ENCODE peak calls at places on chromosomes 7 and 10, in ten cellular contexts. U, I, B, W, S, O, C, H, R and E are unnamed samples. For H3K4me1, the result is how much of the 10 kb centered on the place peaks cover.

GRCh38 chr10:18340496-18341051 is 200.3 kb downstream of the CACNB2 start:
- DNase-seq in O (no peak), U (no peak), I (no peak), H (no peak), R (no peak), B (peak), S (no peak), W (no peak), C (no peak), E (no peak)

GRCh38 chr7:126574276-126574675 is 678.5 kb downstream of the GRM8 start:
- DNase-seq in B (peak), U (no peak), S (no peak), H (no peak), I (no peak), C (no peak), O (no peak), W (peak), R (no peak), E (no peak)

GRCh38 chr10:3895045-3895609 is 110.1 kb upstream of the KLF6 start:
- DNase-seq in S (no peak), O (no peak), C (peak), H (no peak), B (peak), R (peak), U (no peak), I (no peak), W (peak), E (no peak)

GRCh38 chr10:61623101-61623500 is 39.6 kb upstream of the CABCOCO1 start:
- DNase-seq in R (no peak), S (no peak), O (no peak), W (no peak), I (no peak), H (no peak), U (no peak), C (no peak), B (no peak), E (no peak)

GRCh38 chr7:76220185-76221057 is 18.7 kb downstream of the SRRM3 start:
- DNase-seq in C (peak), W (peak), S (no peak), H (no peak), U (no peak), I (no peak), B (peak), R (no peak), O (peak), E (no peak)

GRCh38 chr10:78438907-78439809 is 405.5 kb downstream of the RPS24 start:
- DNase-seq in B (no peak), H (no peak), R (no peak), S (no peak), C (no peak), I (peak), O (no peak), W (no peak), U (no peak), E (no peak)

GRCh38 chr10:19719320-19719719 is 96.9 kb upstream of the PLXDC2 start:
- DNase-seq in U (no peak), C (peak), B (peak), W (no peak), I (no peak), R (no peak), S (no peak), O (no peak), H (no peak), E (no peak)

GRCh38 chr7:138705122-138705521 is 4.0 kb upstream of the SVOPL start:
- DNase-seq in R (no peak), W (no peak), C (peak), S (no peak), U (no peak), B (no peak), O (no peak), I (no peak), H (no peak), E (no peak)

GRCh38 chr7:96188623-96188991 is 133.3 kb downstream of the SLC25A13 start:
- DNase-seq in I (no peak), U (no peak), C (no peak), H (no peak), S (no peak), W (no peak), R (no peak), B (peak), O (no peak), E (no peak)

GRCh38 chr7:7178081-7178480 is 4.3 kb upstream of the C1GALT1 start:
- DNase-seq in R (no peak), C (no peak), O (no peak), S (no peak), B (peak), U (no peak), I (no peak), W (no peak), H (no peak), E (no peak)

GRCh38 chr7:24741691-24742639 is 15.3 kb downstream of the GSDME start:
- DNase-seq in W (peak), C (peak), B (peak), U (no peak), R (no peak), O (no peak), H (no peak), I (no peak), S (no peak), E (no peak)

GRCh38 chr7:107076781-107077698 is 32.5 kb downstream of the PRKAR2B start:
- DNase-seq in H (no peak), U (no peak), I (no peak), C (peak), R (no peak), B (no peak), S (no peak), O (no peak), W (no peak), E (no peak)

GRCh38 chr7:128080169-128080568 is 48.9 kb upstream of the LRRC4 start:
- DNase-seq in C (no peak), U (no peak), S (no peak), R (no peak), W (no peak), I (no peak), H (no peak), O (no peak), B (no peak), E (no peak)

GRCh38 chr10:63466168-63466935 is 575 bp upstream of the JMJD1C start:
- DNase-seq in I (peak), O (no peak), W (peak), C (peak), B (peak), S (peak), H (no peak), R (peak), U (peak), E (no peak)

GRCh38 chr10:59991661-59992060 is 85.3 kb upstream of the CCDC6 start:
- DNase-seq in U (no peak), S (peak), O (no peak), I (no peak), B (peak), H (no peak), W (peak), R (no peak), C (peak), E (no peak)

GRCh38 chr7:44157116-44158059 is 16.3 kb upstream of the MYL7 start:
- DNase-seq in O (no peak), W (no peak), C (no peak), I (peak), B (no peak), R (no peak), S (no peak), H (no peak), U (no peak), E (peak)

GRCh38 chr10:125155101-125155500 is 5.3 kb downstream of the CTBP2 start:
- DNase-seq in B (no peak), S (no peak), U (no peak), O (peak), I (no peak), W (no peak), H (no peak), R (no peak), C (peak), E (no peak)

GRCh38 chr7:117772416-117772815 is 100.8 kb downstream of the CTTNBP2 start:
- DNase-seq in R (no peak), O (no peak), H (no peak), U (no peak), B (no peak), S (no peak), C (no peak), W (no peak), I (no peak), E (no peak)
- H3K4me1 ChIP-seq in R (under half), O (under half), H (under half), U (under half), B (under half), S (under half), C (under half), W (under half), I (under half), E (under half)

GRCh38 chr7:26709210-26709990 is 155.0 kb downstream of the SKAP2 start:
- DNase-seq in O (no peak), C (no peak), S (no peak), U (no peak), H (no peak), B (no peak), I (no peak), R (no peak), W (no peak), E (no peak)

GRCh38 chr7:26718063-26718462 is 146.3 kb downstream of the SKAP2 start:
- DNase-seq in O (no peak), W (no peak), H (no peak), R (no peak), S (no peak), I (no peak), C (no peak), U (no peak), B (no peak), E (no peak)

DNA sequence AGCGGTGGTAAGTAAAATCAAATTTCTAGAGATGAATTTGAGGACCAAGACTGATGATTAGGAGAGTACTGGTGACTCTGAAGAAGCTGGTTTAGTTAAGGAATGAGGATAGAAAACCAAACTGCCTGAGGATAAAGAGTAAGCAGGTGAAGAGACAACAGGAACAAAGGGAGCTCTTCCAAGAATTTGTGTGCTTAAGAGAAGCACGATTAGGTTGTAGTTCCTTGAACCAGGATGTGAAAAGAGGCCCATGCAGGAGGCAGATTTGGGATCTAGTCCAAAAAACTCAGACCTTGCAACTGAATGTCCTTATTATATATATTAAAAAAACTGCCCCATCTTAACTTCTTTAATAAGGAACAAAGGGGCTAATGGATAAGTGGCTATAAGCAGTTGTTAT is 150.4 kb downstream of the SKAP2 start:
- DNase-seq in I (no peak), O (no peak), R (no peak), S (no peak), C (no peak), H (no peak), W (no peak), B (no peak), U (no peak), E (no peak)
- H3K4me3 ChIP-seq in I (no peak), O (no peak), R (no peak), S (no peak), C (no peak), H (no peak), W (no peak), B (no peak), U (no peak), E (no peak)

GRCh38 chr10:132210766-132211165 is 24.0 kb downstream of the DPYSL4 start:
- DNase-seq in R (no peak), O (no peak), U (no peak), C (no peak), S (no peak), I (no peak), W (no peak), H (no peak), B (no peak), E (no peak)

GRCh38 chr10:132208489-132209050 is 21.8 kb downstream of the DPYSL4 start:
- DNase-seq in U (no peak), B (no peak), O (no peak), H (no peak), R (no peak), C (no peak), W (no peak), S (no peak), I (no peak), E (no peak)

GRCh38 chr10:132207536-132208488 is 21.1 kb downstream of the DPYSL4 start:
- DNase-seq in I (no peak), W (no peak), S (no peak), B (no peak), U (peak), O (no peak), C (no peak), R (no peak), H (no peak), E (no peak)

GRCh38 chr10:132209978-132210530 is 23.3 kb downstream of the DPYSL4 start:
- DNase-seq in O (no peak), B (no peak), W (no peak), I (no peak), R (no peak), S (no peak), U (no peak), H (no peak), C (no peak), E (no peak)

DNA sequence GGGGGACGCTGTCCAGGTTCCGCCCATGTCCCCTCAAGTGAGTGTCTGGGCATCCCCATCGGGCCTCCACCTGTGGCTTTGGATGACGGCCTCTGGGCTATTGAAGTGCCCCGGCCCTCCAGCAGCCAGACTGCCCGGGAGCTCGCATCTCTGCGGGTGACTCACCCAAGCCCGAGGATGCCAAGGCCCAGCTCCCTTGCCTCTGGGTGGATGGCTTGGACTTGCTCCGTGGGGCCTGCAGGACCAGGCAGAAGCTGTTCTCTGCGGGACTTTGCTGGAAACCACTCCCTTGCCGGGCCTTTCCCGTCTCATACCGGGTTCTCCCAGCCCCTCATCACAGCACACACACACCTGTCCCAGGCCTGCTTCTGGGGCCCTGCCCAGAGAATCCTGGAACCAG is 22.4 kb downstream of the DPYSL4 start:
- DNase-seq in I (no peak), U (no peak), O (no peak), W (no peak), C (no peak), S (no peak), H (no peak), B (peak), R (no peak), E (no peak)
- H3K4me1 ChIP-seq in I (under half), U (under half), O (under half), W (under half), C (under half), S (under half), H (under half), B (under half), R (under half), E (under half)

GRCh38 chr10:116027355-116027754 is 245.7 kb downstream of the GFRA1 start:
- DNase-seq in I (no peak), O (no peak), S (no peak), H (no peak), W (no peak), U (no peak), B (no peak), C (no peak), R (no peak), E (no peak)

GRCh38 chr10:116024479-116024878 is 248.5 kb downstream of the GFRA1 start:
- DNase-seq in R (no peak), B (no peak), H (no peak), W (no peak), C (no peak), U (no peak), O (no peak), S (no peak), I (no peak), E (no peak)

GRCh38 chr10:116029826-116030225 is 243.2 kb downstream of the GFRA1 start:
- DNase-seq in C (no peak), S (no peak), U (no peak), W (no peak), I (no peak), H (no peak), B (no peak), R (no peak), O (no peak), E (no peak)

GRCh38 chr10:116030576-116030975 is 242.4 kb downstream of the GFRA1 start:
- DNase-seq in W (no peak), B (no peak), I (no peak), S (no peak), R (no peak), C (no peak), U (no peak), H (no peak), O (no peak), E (no peak)

GRCh38 chr10:116026315-116026714 is 246.7 kb downstream of the GFRA1 start:
- DNase-seq in S (no peak), C (no peak), O (no peak), H (no peak), B (no peak), U (no peak), R (no peak), W (no peak), I (peak), E (no peak)
- H3K4me3 ChIP-seq in S (no peak), C (no peak), O (no peak), H (no peak), B (no peak), U (no peak), R (no peak), W (no peak), I (no peak), E (no peak)

DNA sequence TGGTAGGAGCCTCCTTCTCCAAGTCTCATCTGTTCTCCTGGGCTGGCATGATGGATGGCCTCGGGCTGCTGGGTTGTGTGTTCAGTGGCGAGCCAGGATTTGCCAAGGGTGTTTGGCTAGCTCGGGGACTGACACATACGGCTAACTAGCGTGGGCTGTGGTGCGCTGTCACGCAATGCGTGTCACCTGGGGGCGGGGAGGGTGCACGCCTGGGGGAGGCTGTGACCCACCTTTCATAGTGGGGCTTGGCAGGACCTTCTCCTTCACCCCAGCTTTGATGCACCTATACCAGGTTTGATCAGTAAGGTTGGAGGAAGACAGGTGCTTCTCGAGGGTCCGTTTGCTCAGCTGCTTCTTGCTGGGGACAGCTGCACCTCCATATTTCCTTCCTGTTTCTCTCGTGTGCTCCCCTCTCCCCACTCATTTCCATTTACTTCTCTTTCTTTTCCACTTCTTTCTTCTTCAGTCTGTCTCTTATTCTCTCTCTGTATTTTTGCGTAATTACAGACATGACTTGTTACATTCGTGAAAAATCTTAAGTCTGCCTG is 36.4 kb downstream of the RBM20 start:
- DNase-seq in H (no peak), U (no peak), W (no peak), O (no peak), C (no peak), I (no peak), S (no peak), R (no peak), B (no peak), E (no peak)
- H3K4me1 ChIP-seq in H (under half), U (under half), W (under half), O (under half), C (under half), I (under half), S (under half), R (under half), B (under half), E (under half)

GRCh38 chr7:47571355-47572100 is 10.4 kb downstream of the TNS3 start:
- DNase-seq in W (peak), I (peak), O (no peak), S (peak), R (no peak), U (peak), B (peak), C (peak), H (no peak), E (peak)
- H3K4me3 ChIP-seq in W (peak), I (no peak), O (no peak), S (peak), R (no peak), U (peak), B (peak), C (no peak), H (no peak), E (peak)